ENCODE peak calls at places on chromosomes 13 and 19, in nine cellular contexts. Y, X, C, V, Z, J, A, O and D are unnamed samples.

GRCh38 chr13:100980171-100980570 is 305.6 kb upstream of the TMTC4 start:
- DNase-seq in V (no peak), X (no peak), J (no peak), Y (no peak), O (no peak), C (no peak), A (no peak), Z (no peak), D (no peak)

GRCh38 chr13:48579167-48579918 is 46.5 kb upstream of the RCBTB2 start:
- DNase-seq in V (no peak), Z (no peak), C (peak), A (no peak), X (no peak), O (no peak), Y (no peak), J (no peak), D (peak)

GRCh38 chr13:45310341-45311138 is 30.4 kb downstream of the TPT1 start:
- DNase-seq in Y (no peak), J (no peak), Z (peak), C (no peak), A (no peak), O (no peak), X (peak), V (no peak), D (no peak)

GRCh38 chr13:79621902-79622301 is 140.9 kb downstream of the NDFIP2 start:
- DNase-seq in X (no peak), Z (no peak), Y (no peak), A (no peak), O (no peak), J (no peak), V (no peak), C (no peak), D (peak)

GRCh38 chr19:3062165-3063105 is at the start of gene TLE5:
- DNase-seq in C (no peak), Y (peak), V (peak), A (no peak), J (peak), O (peak), X (peak), Z (peak), D (peak)

GRCh38 chr13:95357875-95358274 is 56.6 kb upstream of the ABCC4 start:
- DNase-seq in Z (no peak), A (no peak), J (no peak), O (no peak), C (no peak), V (no peak), Y (no peak), X (no peak), D (no peak)

GRCh38 chr13:99995503-99996176 is 14.1 kb downstream of the ZIC2 start:
- DNase-seq in Y (peak), A (no peak), J (no peak), C (peak), V (no peak), X (peak), Z (peak), O (no peak), D (no peak)

GRCh38 chr13:30394798-30395191 is 27.5 kb upstream of the UBE2L5 start:
- DNase-seq in X (no peak), J (no peak), V (no peak), Y (no peak), C (no peak), O (no peak), Z (no peak), A (no peak), D (no peak)

GRCh38 chr13:50202485-50202884 is 187.2 kb downstream of the KCNRG start:
- DNase-seq in Y (no peak), Z (no peak), X (no peak), V (no peak), J (no peak), O (no peak), A (no peak), C (no peak), D (no peak)

GRCh38 chr19:33193269-33193863 is 764 bp upstream of the LRP3 start:
- DNase-seq in C (no peak), V (no peak), Z (no peak), A (no peak), J (no peak), X (no peak), O (peak), Y (no peak), D (no peak)

GRCh38 chr13:99346328-99347070 is 39.3 kb upstream of the GPR183 start:
- DNase-seq in V (no peak), C (no peak), X (no peak), A (no peak), J (no peak), Y (no peak), Z (no peak), O (no peak), D (no peak)

GRCh38 chr19:10009269-10009665 is 1.0 kb downstream of the COL5A3 start:
- DNase-seq in C (no peak), A (no peak), X (no peak), Z (peak), Y (peak), J (no peak), V (peak), O (peak), D (peak)

GRCh38 chr19:27744926-27745844 is 1467.8 kb downstream of the UQCRFS1 start:
- DNase-seq in C (no peak), J (no peak), Z (peak), Y (peak), V (no peak), A (no peak), O (no peak), X (no peak), D (no peak)

GRCh38 chr13:24865158-24865557 is 101.2 kb downstream of the RNF17 start:
- DNase-seq in X (no peak), Z (peak), Y (no peak), J (no peak), C (peak), A (no peak), O (no peak), V (no peak), D (peak)